ENCODE peak calls at places on chromosome 12, in six cellular contexts. X is endodermal cell, W is spleen, S is neuronal stem cell, B is hepatocyte, K is endothelial cell of umbilical vein. C is an unnamed sample.

GRCh38 chr12:111270773-111271172 is 98.1 kb downstream of the PHETA1 start:
- DNase-seq in X (peak), W (no peak), S (no peak), B (no peak), K (no peak), C (no peak)

GRCh38 chr12:103169-103981 is 36.8 kb downstream of the IQSEC3 start:
- DNase-seq in X (peak), W (no peak), S (peak), B (no peak), K (no peak), C (no peak)

GRCh38 chr12:90970471-90970870 is 15.5 kb upstream of the CCER1 start:
- DNase-seq in X (no peak), W (no peak), S (no peak), B (no peak), K (peak), C (no peak)

GRCh38 chr12:26935636-26936378 is 2.0 kb downstream of the INTS13 start:
- DNase-seq in X (no peak), W (no peak), S (no peak), B (no peak), K (peak), C (no peak)

GRCh38 chr12:96130396-96131059 is 63.6 kb upstream of the ELK3 start:
- DNase-seq in X (no peak), W (no peak), S (no peak), B (no peak), K (peak), C (no peak)

GRCh38 chr12:80359703-80360102 is 84.3 kb upstream of the PTPRQ start:
- DNase-seq in X (no peak), W (no peak), S (no peak), B (no peak), K (no peak), C (no peak)

GRCh38 chr12:23771230-23771949 is 178.1 kb downstream of the SOX5 start:
- DNase-seq in X (no peak), W (no peak), S (no peak), B (peak), K (no peak), C (peak)

GRCh38 chr12:109563291-109564284 is 9.7 kb downstream of the MMAB start:
- DNase-seq in X (no peak), W (no peak), S (no peak), B (no peak), K (no peak), C (no peak)

GRCh38 chr12:45546545-45546944 is 183.0 kb upstream of the ARID2 start:
- DNase-seq in X (no peak), W (no peak), S (no peak), B (no peak), K (no peak), C (no peak)

GRCh38 chr12:75943730-75944096 is 87.9 kb downstream of the PHLDA1 start:
- DNase-seq in X (no peak), W (no peak), S (no peak), B (no peak), K (no peak), C (no peak)

GRCh38 chr12:70982991-70983390 is 62.5 kb upstream of the PTPRR start:
- DNase-seq in X (no peak), W (no peak), S (no peak), B (no peak), K (no peak), C (no peak)

GRCh38 chr12:15726029-15726756 is 63.0 kb downstream of the EPS8 start:
- DNase-seq in X (no peak), W (no peak), S (no peak), B (no peak), K (no peak), C (no peak)

GRCh38 chr12:93668919-93669418 is 8.2 kb upstream of the CRADD start:
- DNase-seq in X (no peak), W (no peak), S (no peak), B (no peak), K (no peak), C (no peak)

GRCh38 chr12:49189731-49190314 is 943 bp upstream of the TUBA1A start:
- DNase-seq in X (no peak), W (no peak), S (no peak), B (no peak), K (peak), C (peak)

GRCh38 chr12:52082988-52083637 is 3.6 kb downstream of the SMIM41 start:
- DNase-seq in X (peak), W (peak), S (peak), B (peak), K (peak), C (peak)

GRCh38 chr12:113325938-113326337 is 9.0 kb downstream of the SLC8B1 start:
- DNase-seq in X (no peak), W (no peak), S (no peak), B (no peak), K (no peak), C (no peak)

GRCh38 chr12:91357381-91357780 is 174.8 kb upstream of the DCN start:
- DNase-seq in X (no peak), W (no peak), S (no peak), B (peak), K (peak), C (no peak)

GRCh38 chr12:126874427-126875026 is 1392.4 kb upstream of the TMEM132C start:
- DNase-seq in X (peak), W (peak), S (peak), B (peak), K (no peak), C (no peak)

GRCh38 chr12:114339626-114340025 is 66.3 kb downstream of the TBX5 start:
- DNase-seq in X (no peak), W (no peak), S (no peak), B (no peak), K (no peak), C (no peak)

GRCh38 chr12:127389923-127390322 is 877.0 kb upstream of the TMEM132C start:
- DNase-seq in X (peak), W (no peak), S (peak), B (peak), K (no peak), C (no peak)

GRCh38 chr12:69688021-69688420 is 11.1 kb downstream of the BEST3 start:
- DNase-seq in X (no peak), W (no peak), S (no peak), B (no peak), K (peak), C (no peak)

GRCh38 chr12:123492290-123492689 is 34.4 kb downstream of the SNRNP35 start:
- DNase-seq in X (no peak), W (no peak), S (no peak), B (no peak), K (no peak), C (no peak)

GRCh38 chr12:113329022-113329790 is 5.7 kb downstream of the SLC8B1 start:
- DNase-seq in X (no peak), W (no peak), S (no peak), B (no peak), K (peak), C (no peak)

GRCh38 chr12:3241621-3242020 is 164.4 kb downstream of the TSPAN9 start:
- DNase-seq in X (no peak), W (no peak), S (no peak), B (peak), K (no peak), C (no peak)

GRCh38 chr12:78248321-78248720 is 417.6 kb downstream of the NAV3 start:
- DNase-seq in X (no peak), W (no peak), S (no peak), B (no peak), K (no peak), C (no peak)

GRCh38 chr12:114895081-114895480 is 211.1 kb upstream of the TBX3 start:
- DNase-seq in X (peak), W (no peak), S (no peak), B (no peak), K (no peak), C (no peak)

GRCh38 chr12:116591608-116592115 is 32.5 kb downstream of the MAP1LC3B2 start:
- DNase-seq in X (no peak), W (peak), S (no peak), B (peak), K (no peak), C (no peak)

GRCh38 chr12:71605034-71605433 is 58.6 kb downstream of the ZFC3H1 start:
- DNase-seq in X (no peak), W (no peak), S (no peak), B (no peak), K (no peak), C (no peak)

GRCh38 chr12:81015510-81015909 is 62.4 kb upstream of the ACSS3 start:
- DNase-seq in X (peak), W (no peak), S (no peak), B (no peak), K (no peak), C (no peak)

GRCh38 chr12:49336645-49337584 is at the start of gene C1QL4:
- DNase-seq in X (peak), W (peak), S (peak), B (peak), K (peak), C (no peak)

GRCh38 chr12:105740970-105741725 is 397.6 kb downstream of the NUAK1 start:
- DNase-seq in X (no peak), W (no peak), S (no peak), B (peak), K (peak), C (no peak)

GRCh38 chr12:123363385-123363742 is 1.3 kb downstream of the SBNO1 start:
- DNase-seq in X (no peak), W (no peak), S (no peak), B (peak), K (no peak), C (no peak)

GRCh38 chr12:117662620-117663395 is 301.4 kb upstream of the NOS1 start:
- DNase-seq in X (no peak), W (no peak), S (no peak), B (no peak), K (peak), C (no peak)

GRCh38 chr12:122867701-122868461 is 28.0 kb downstream of the VPS37B start:
- DNase-seq in X (peak), W (peak), S (no peak), B (no peak), K (peak), C (no peak)

GRCh38 chr12:26691234-26691970 is 141.6 kb downstream of the ITPR2 start:
- DNase-seq in X (peak), W (no peak), S (peak), B (peak), K (peak), C (no peak)

GRCh38 chr12:70393787-70394519 is 27.9 kb downstream of the KCNMB4 start:
- DNase-seq in X (no peak), W (no peak), S (no peak), B (no peak), K (no peak), C (no peak)

GRCh38 chr12:43835656-43836454 is at the start of gene TMEM117:
- DNase-seq in X (peak), W (peak), S (peak), B (peak), K (peak), C (peak)

GRCh38 chr12:32106153-32106516 is 512 bp upstream of the BICD1 start:
- DNase-seq in X (no peak), W (no peak), S (no peak), B (no peak), K (no peak), C (no peak)

GRCh38 chr12:122303068-122303467 is 36.8 kb upstream of the VPS33A start:
- DNase-seq in X (no peak), W (no peak), S (no peak), B (no peak), K (no peak), C (no peak)

GRCh38 chr12:12720052-12720451 is 2.9 kb downstream of the CDKN1B start:
- DNase-seq in X (no peak), W (no peak), S (no peak), B (no peak), K (peak), C (no peak)
- H3K27ac ChIP-seq in X (no peak), W (peak), S (no peak), B (no peak), K (peak), C (peak)

DNA sequence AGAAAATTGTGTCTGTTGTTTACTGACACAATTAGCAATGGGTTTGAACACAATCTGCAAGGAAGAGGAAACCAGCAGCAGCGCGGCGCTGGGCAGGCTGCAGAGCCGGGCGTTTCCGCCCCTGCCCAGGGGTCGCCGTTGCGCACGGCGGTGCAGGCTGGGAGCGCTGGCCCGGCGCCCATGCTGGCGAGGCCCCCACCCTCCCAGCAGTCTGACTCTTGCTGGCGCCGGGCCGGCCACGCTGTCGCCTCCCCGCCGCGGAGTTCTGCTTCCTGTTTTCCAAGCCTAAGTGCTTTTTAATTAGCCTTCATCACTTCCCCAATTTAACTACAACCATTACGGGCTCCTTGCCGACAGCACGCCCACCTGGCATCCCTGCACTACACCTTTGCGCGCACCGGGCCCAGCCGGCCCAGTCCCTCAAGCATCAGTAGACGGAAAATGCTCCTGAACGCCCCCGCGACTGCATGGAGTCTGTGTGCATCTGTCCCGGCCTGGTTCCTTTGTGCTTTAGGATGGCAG is 212.1 kb downstream of the GXYLT1 start:
- DNase-seq in X (peak), W (peak), S (no peak), B (peak), K (peak), C (peak)
- H3K27ac ChIP-seq in X (no peak), W (peak), S (no peak), B (peak), K (peak), C (peak)

GRCh38 chr12:132593071-132593470 is 17.3 kb downstream of the LRCOL1 start:
- DNase-seq in X (no peak), W (no peak), S (no peak), B (no peak), K (no peak), C (no peak)
- H3K27ac ChIP-seq in X (no peak), W (no peak), S (no peak), B (no peak), K (no peak), C (no peak)

DNA sequence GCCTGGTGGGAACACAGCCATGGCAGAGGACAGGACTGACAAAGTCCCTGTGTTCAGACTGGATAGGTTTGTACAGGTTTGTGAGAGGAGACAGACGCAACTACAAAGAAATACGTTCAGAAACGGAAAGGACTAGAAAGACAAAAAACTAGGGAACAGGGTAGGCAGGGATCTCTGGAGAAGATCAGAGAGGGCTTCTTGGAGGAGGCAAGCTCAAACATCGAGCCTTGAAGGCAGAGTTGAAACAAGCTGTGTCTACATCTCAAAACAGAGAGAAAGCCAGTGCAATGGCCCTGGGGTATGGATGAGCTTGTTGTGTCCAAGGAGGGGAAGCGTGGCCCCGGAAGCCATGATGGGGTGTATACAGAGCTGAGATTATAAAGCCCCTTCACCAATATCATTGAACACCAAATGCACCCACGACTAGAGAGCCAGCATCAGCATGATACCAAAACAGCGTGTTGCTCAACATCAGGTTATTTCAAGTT is 89.6 kb upstream of the NCOR2 start:
- DNase-seq in X (no peak), W (no peak), S (no peak), B (no peak), K (no peak), C (no peak)
- H3K27ac ChIP-seq in X (no peak), W (no peak), S (no peak), B (no peak), K (peak), C (no peak)

DNA sequence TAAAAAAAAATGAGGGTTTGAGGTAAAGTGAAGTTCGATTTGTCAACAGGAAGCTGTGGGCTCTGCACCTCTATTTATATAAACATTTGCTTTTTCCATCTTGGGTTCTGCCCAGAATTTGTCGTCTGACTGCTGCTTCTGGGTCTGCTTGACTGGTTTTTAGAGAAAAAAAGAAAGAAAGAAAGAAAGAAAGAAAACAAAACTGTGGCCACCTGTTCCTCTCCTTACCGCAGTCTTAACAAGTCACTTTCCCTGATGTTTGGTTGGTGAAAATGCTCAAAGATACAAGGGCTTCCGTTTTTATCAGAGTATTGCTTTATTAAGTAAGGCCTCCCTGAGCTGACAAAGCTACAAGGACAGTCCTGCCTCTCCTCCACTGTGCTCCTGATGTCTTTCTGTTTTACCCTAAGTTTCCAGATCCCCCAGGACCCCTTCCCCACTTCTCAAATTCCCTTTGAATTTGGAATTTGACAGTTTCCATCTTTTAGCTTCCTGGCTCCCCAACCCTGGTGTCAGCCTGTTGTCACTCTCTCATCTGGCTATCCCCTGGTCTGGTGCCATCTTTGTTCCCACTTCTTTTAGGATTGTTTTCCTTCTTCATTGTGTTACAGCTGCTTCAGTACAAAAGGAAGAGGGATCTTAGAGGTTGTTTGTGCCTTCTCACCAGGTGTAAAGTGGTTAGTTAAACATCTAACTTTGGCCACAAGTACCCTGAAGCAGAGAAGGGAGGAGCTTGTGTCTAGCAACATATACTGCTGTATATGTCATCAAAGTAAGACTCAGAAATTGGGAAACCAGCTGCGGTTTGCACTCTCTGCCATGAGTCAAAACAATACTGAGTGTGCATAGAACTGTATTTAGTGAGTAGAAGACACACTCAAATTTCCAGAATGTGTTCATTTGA is 18.0 kb downstream of the MFAP5 start:
- DNase-seq in X (peak), W (no peak), S (no peak), B (no peak), K (no peak), C (no peak)
- H3K27ac ChIP-seq in X (no peak), W (peak), S (no peak), B (no peak), K (no peak), C (no peak)

GRCh38 chr12:64635356-64635998 is 25.2 kb downstream of the RASSF3 start:
- DNase-seq in X (no peak), W (no peak), S (no peak), B (no peak), K (no peak), C (no peak)
- H3K27ac ChIP-seq in X (no peak), W (no peak), S (no peak), B (no peak), K (no peak), C (peak)

GRCh38 chr12:11658796-11659195 is 9.3 kb downstream of the ETV6 start:
- DNase-seq in X (peak), W (no peak), S (no peak), B (no peak), K (no peak), C (no peak)
- H3K27ac ChIP-seq in X (no peak), W (no peak), S (no peak), B (peak), K (no peak), C (peak)

GRCh38 chr12:88313554-88313953 is 171.4 kb downstream of the TMTC3 start:
- DNase-seq in X (no peak), W (no peak), S (no peak), B (no peak), K (no peak), C (no peak)

GRCh38 chr12:88310069-88310468 is 168.0 kb downstream of the TMTC3 start:
- DNase-seq in X (no peak), W (no peak), S (no peak), B (no peak), K (peak), C (no peak)

GRCh38 chr12:88308825-88309224 is 166.7 kb downstream of the TMTC3 start:
- DNase-seq in X (no peak), W (no peak), S (no peak), B (no peak), K (peak), C (no peak)

GRCh38 chr12:88309546-88309945 is 167.4 kb downstream of the TMTC3 start:
- DNase-seq in X (no peak), W (no peak), S (no peak), B (no peak), K (peak), C (no peak)

DNA sequence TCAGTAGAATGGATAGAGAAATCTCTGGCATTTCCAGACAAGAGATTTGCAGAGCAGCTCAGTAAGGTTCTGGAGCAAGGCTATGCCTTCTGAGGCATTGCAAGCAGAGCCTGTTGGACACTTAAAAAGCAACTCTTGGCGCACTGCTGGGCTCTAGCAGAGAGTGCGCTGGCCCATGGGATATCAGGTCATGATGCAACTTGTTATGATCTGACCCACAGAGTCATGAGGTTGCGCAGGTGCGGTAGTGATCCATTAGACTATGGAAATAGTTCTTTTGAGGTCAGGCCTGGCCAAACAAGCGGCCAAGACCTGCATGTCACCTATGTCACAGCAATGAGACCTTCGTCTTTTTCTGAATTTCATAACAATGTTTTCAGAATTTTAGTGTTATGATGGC is 168.6 kb downstream of the TMTC3 start:
- DNase-seq in X (no peak), W (peak), S (no peak), B (no peak), K (peak), C (no peak)
- H3K27ac ChIP-seq in X (no peak), W (no peak), S (no peak), B (no peak), K (peak), C (no peak)

DNA sequence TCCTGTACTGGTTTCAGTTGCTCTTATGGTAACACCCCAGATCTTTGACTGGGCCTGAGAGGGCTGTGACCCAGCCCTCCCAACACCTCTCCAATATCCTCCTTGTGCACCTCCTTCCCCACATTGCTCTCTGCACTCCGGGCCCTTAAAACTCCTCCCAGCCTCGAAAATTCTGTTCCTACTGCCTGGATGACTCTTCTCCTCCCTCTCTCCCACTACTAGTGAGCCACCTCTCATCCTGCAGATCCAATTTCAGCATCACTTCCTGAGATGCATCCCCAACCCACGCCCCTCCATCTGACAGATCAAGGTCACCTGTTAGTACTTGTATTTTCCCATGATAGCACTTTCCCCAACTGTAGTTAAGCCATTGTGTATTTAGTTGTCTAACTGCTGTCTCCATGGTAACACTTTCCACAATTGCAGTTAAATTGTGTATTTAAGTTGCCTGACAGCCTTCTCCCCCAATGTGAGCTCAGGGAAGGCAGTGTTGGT is 11.5 kb upstream of the NT5DC3 start:
- DNase-seq in X (peak), W (no peak), S (no peak), B (peak), K (no peak), C (no peak)
- H3K27ac ChIP-seq in X (no peak), W (no peak), S (no peak), B (no peak), K (no peak), C (no peak)